ENCODE peak calls at places on chromosome 3, in six cellular contexts. O is endodermal cell; Y is GM12892; R is naive thymus-derived CD8-positive, alpha-beta T cell; B is NCI-H1436; K is stimulated activated naive CD8-positive, alpha-beta T cell treated with anti-CD3 and anti-CD28 coated beads, Interleukin-15, amount 100 ng/mL, for 72 hours. T is an unnamed sample.
A peak's percentile ranks its signal among the peaks of the same experiment; 100 is the strongest.

GRCh38 chr3:5016218-5017161 is 37.3 kb downstream of the BHLHE40 start:
- DNase-seq in O (peak; percentile 82), Y (no peak), R (no peak), B (no peak), K (no peak), T (peak; percentile 81)

GRCh38 chr3:140664111-140664510 is 13.8 kb upstream of the TRIM42 start:
- DNase-seq in O (no peak), Y (no peak), R (no peak), B (no peak), K (no peak), T (no peak)

GRCh38 chr3:133895208-133896001 is at the start of gene RAB6B:
- DNase-seq in O (peak; percentile 83), Y (peak; percentile 42), R (no peak), B (peak; percentile 50), K (no peak), T (peak; percentile 11)

GRCh38 chr3:35965908-35966307 is 326.6 kb downstream of the ARPP21 start:
- DNase-seq in O (no peak), Y (no peak), R (no peak), B (peak; percentile 20), K (no peak), T (peak; percentile 14)

GRCh38 chr3:114384558-114384903 is 90.7 kb downstream of the TIGIT start:
- DNase-seq in O (no peak), Y (no peak), R (no peak), B (no peak), K (no peak), T (no peak)

GRCh38 chr3:157460253-157460652 is 23.6 kb downstream of the PTX3 start:
- DNase-seq in O (no peak), Y (no peak), R (no peak), B (no peak), K (no peak), T (no peak)

GRCh38 chr3:134318166-134318565 is 56.1 kb downstream of the AMOTL2 start:
- DNase-seq in O (no peak), Y (no peak), R (no peak), B (no peak), K (no peak), T (no peak)

GRCh38 chr3:184765730-184766074 is 46.3 kb upstream of the VPS8 start:
- DNase-seq in O (no peak), Y (no peak), R (no peak), B (no peak), K (no peak), T (no peak)

GRCh38 chr3:159814161-159814560 is 174.5 kb upstream of the IL12A start:
- DNase-seq in O (no peak), Y (no peak), R (no peak), B (no peak), K (no peak), T (no peak)

GRCh38 chr3:144031938-144032337 is 60.3 kb downstream of the DIPK2A start:
- DNase-seq in O (no peak), Y (no peak), R (no peak), B (no peak), K (no peak), T (no peak)

GRCh38 chr3:11653298-11654055 is 9.8 kb upstream of the VGLL4 start:
- DNase-seq in O (peak; percentile 65), Y (no peak), R (no peak), B (no peak), K (no peak), T (no peak)

GRCh38 chr3:53802256-53802880 is 43.9 kb downstream of the CHDH start:
- DNase-seq in O (no peak), Y (no peak), R (no peak), B (no peak), K (no peak), T (no peak)

GRCh38 chr3:57910988-57911387 is 97.2 kb upstream of the FLNB start:
- DNase-seq in O (peak; percentile 65), Y (no peak), R (peak; percentile 13), B (no peak), K (no peak), T (peak; percentile 8)

GRCh38 chr3:66393486-66394260 is 107.1 kb downstream of the LRIG1 start:
- DNase-seq in O (peak; percentile 23), Y (no peak), R (peak; percentile 21), B (no peak), K (peak; percentile 24), T (no peak)

GRCh38 chr3:188274249-188274915 is 120.4 kb downstream of the LPP start:
- DNase-seq in O (no peak), Y (no peak), R (no peak), B (no peak), K (no peak), T (no peak)